ENCODE peak calls at places on chromosomes 1 and 21, in nine cellular contexts. N is activated T-cell treated with anti-CD3 and anti-CD28 coated beads, Interleukin-2, amount 50 U/mL, for 72 hours; M is 8988T; L is heart left ventricle; Y is D341Med; C is kidney epithelial cell; F is H1; G is colonic mucosa; O is retina. E is an unnamed sample.

GRCh38 chr21:26171310-26172100 is 935 bp upstream of the APP start:
- DNase-seq in G (no peak), F (no peak), Y (no peak), N (no peak), M (no peak), O (no peak), C (no peak), L (no peak), E (no peak)

GRCh38 chr21:14080040-14080763 is 130.6 kb downstream of the LIPI start:
- DNase-seq in Y (no peak), C (no peak), O (no peak), N (no peak), F (no peak), G (peak; percentile 10), L (no peak), M (no peak), E (no peak)

GRCh38 chr1:177983087-177983823 is 13.4 kb upstream of the SEC16B start:
- DNase-seq in Y (no peak), O (no peak), G (peak; percentile 26), F (no peak), N (no peak), M (no peak), L (no peak), C (no peak), E (no peak)

GRCh38 chr1:3113741-3114056 is 44.7 kb downstream of the PRDM16 start:
- DNase-seq in F (no peak), G (no peak), N (no peak), L (no peak), C (no peak), M (no peak), Y (no peak), O (no peak), E (no peak)

GRCh38 chr1:232568331-232568852 is 61.5 kb downstream of the SIPA1L2 start:
- DNase-seq in L (no peak), Y (no peak), G (no peak), C (no peak), M (no peak), N (no peak), F (no peak), O (no peak), E (no peak)

GRCh38 chr1:212794561-212795014 is 2.9 kb downstream of the TATDN3 start:
- DNase-seq in Y (no peak), O (no peak), L (no peak), C (no peak), F (no peak), M (no peak), N (no peak), G (no peak), E (no peak)

GRCh38 chr1:20498116-20498515 is 9.8 kb downstream of the MUL1 start:
- DNase-seq in M (no peak), L (no peak), N (no peak), C (no peak), G (no peak), F (no peak), Y (no peak), O (no peak), E (no peak)

GRCh38 chr1:161044908-161045748 is 649 bp downstream of the USF1 start:
- DNase-seq in Y (peak; percentile 85), O (no peak), F (peak; percentile 64), M (peak; percentile 66), C (no peak), G (peak; percentile 81), N (peak; percentile 59), L (peak; percentile 84), E (peak; percentile 81)

GRCh38 chr1:7638078-7638477 is 133.0 kb upstream of the VAMP3 start:
- DNase-seq in C (no peak), Y (no peak), N (no peak), M (no peak), F (no peak), G (no peak), O (no peak), L (peak; percentile 9), E (no peak)

GRCh38 chr1:113856011-113856410 is 15.5 kb downstream of the PTPN22 start:
- DNase-seq in M (no peak), L (no peak), O (no peak), C (no peak), N (no peak), G (no peak), Y (no peak), F (no peak), E (no peak)

GRCh38 chr1:71521655-71522264 is 440.9 kb upstream of the ZRANB2 start:
- DNase-seq in M (no peak), L (no peak), N (peak; percentile 14), C (no peak), O (peak; percentile 10), Y (peak; percentile 33), F (no peak), G (peak; percentile 65), E (peak; percentile 47)

GRCh38 chr1:31943546-31944184 is 5.5 kb upstream of the PTP4A2 start:
- DNase-seq in L (no peak), C (no peak), M (no peak), O (no peak), N (peak; percentile 32), F (no peak), Y (no peak), G (no peak), E (no peak)

GRCh38 chr1:61591316-61591715 is 133.6 kb downstream of the TM2D1 start:
- DNase-seq in F (no peak), O (no peak), C (no peak), N (no peak), L (no peak), Y (no peak), M (no peak), G (peak; percentile 20), E (no peak)

GRCh38 chr1:182299728-182300581 is 91.6 kb downstream of the GLUL start:
- DNase-seq in O (peak; percentile 29), Y (no peak), C (no peak), M (no peak), F (no peak), G (peak; percentile 83), L (peak; percentile 72), N (peak; percentile 46), E (peak; percentile 74)

GRCh38 chr1:50110656-50111055 is 1.9 kb downstream of the ELAVL4 start:
- DNase-seq in C (no peak), O (peak; percentile 78), N (no peak), G (no peak), F (no peak), M (no peak), L (no peak), Y (no peak), E (no peak)

GRCh38 chr1:245698860-245699259 is 544.1 kb downstream of the KIF26B start:
- DNase-seq in Y (no peak), G (no peak), N (no peak), F (no peak), M (no peak), O (no peak), L (no peak), C (no peak), E (no peak)

GRCh38 chr21:41947596-41948403 is 6.0 kb downstream of the C2CD2 start:
- DNase-seq in L (no peak), F (no peak), N (no peak), C (no peak), O (no peak), G (no peak), M (no peak), Y (no peak), E (peak; percentile 65)

GRCh38 chr1:76862447-76862846 is 4.8 kb upstream of the ST6GALNAC5 start:
- DNase-seq in C (peak; percentile 62), Y (no peak), L (no peak), G (no peak), N (no peak), O (no peak), F (no peak), M (no peak), E (no peak)

GRCh38 chr21:26832513-26832912 is 12.7 kb downstream of the ADAMTS1 start:
- DNase-seq in O (no peak), L (no peak), Y (no peak), N (no peak), G (no peak), F (no peak), C (no peak), M (no peak), E (no peak)

GRCh38 chr1:196160066-196160795 is 448.0 kb downstream of the KCNT2 start:
- DNase-seq in L (no peak), M (no peak), F (no peak), N (no peak), O (no peak), Y (no peak), G (no peak), C (no peak), E (no peak)

GRCh38 chr1:152053375-152053774 is 16.6 kb upstream of the S100A11 start:
- DNase-seq in C (no peak), L (no peak), F (no peak), M (no peak), G (no peak), O (peak; percentile 13), N (no peak), Y (peak; percentile 59), E (no peak)

GRCh38 chr1:74523873-74524480 is 11.6 kb upstream of the LRRC53 start:
- DNase-seq in C (no peak), M (no peak), Y (no peak), O (no peak), N (no peak), G (no peak), F (no peak), L (no peak), E (no peak)

GRCh38 chr1:92820024-92820423 is 11.8 kb upstream of the RPL5 start:
- DNase-seq in N (no peak), Y (no peak), M (no peak), L (no peak), O (no peak), F (no peak), C (no peak), G (no peak), E (no peak)

GRCh38 chr1:159918918-159919195 is 6.5 kb downstream of the TAGLN2 start:
- DNase-seq in O (no peak), Y (no peak), F (no peak), G (no peak), C (no peak), N (no peak), M (no peak), L (no peak), E (no peak)

GRCh38 chr1:203217139-203217621 is 12.3 kb downstream of the CHIT1 start:
- DNase-seq in L (no peak), Y (no peak), G (no peak), N (no peak), C (no peak), F (peak; percentile 70), O (no peak), M (no peak), E (no peak)

GRCh38 chr1:56291374-56291841 is 288.0 kb downstream of the PLPP3 start:
- DNase-seq in G (no peak), N (no peak), O (no peak), C (no peak), Y (no peak), L (no peak), M (no peak), F (no peak), E (peak; percentile 76)

GRCh38 chr21:41803316-41803715 is 36.5 kb upstream of the RIPK4 start:
- DNase-seq in O (no peak), F (no peak), M (no peak), G (no peak), Y (no peak), N (no peak), L (no peak), C (no peak), E (no peak)

GRCh38 chr1:218474089-218474488 is 129.0 kb downstream of the TGFB2 start:
- DNase-seq in L (no peak), N (no peak), C (no peak), M (no peak), Y (no peak), F (no peak), G (no peak), O (no peak), E (no peak)

GRCh38 chr1:2925923-2926322 is 95.3 kb upstream of the ACTRT2 start:
- DNase-seq in C (no peak), Y (no peak), G (no peak), N (no peak), L (no peak), O (no peak), M (no peak), F (no peak), E (no peak)

GRCh38 chr1:192809286-192810252 is 730 bp downstream of the RGS2 start:
- DNase-seq in F (no peak), L (no peak), Y (peak; percentile 43), M (no peak), N (peak; percentile 67), C (no peak), G (peak; percentile 46), O (no peak), E (peak; percentile 51)

GRCh38 chr1:157732755-157733154 is 32.2 kb upstream of the FCRL3 start:
- DNase-seq in Y (no peak), N (no peak), M (no peak), C (no peak), G (no peak), O (no peak), F (no peak), L (no peak), E (no peak)